ENCODE peak calls at places on chromosomes 5 and 9, in five cellular contexts. V, F, W, U and S are unnamed samples.

GRCh38 chr9:108477538-108478006 is 378.2 kb downstream of the ACTL7B start:
- DNase-seq in V (no peak), U (peak; percentile 44), F (no peak), W (no peak), S (no peak)

GRCh38 chr5:72067682-72068470 is 39.4 kb upstream of the MAP1B start:
- DNase-seq in V (no peak), U (peak; percentile 29), F (no peak), W (no peak), S (no peak)

GRCh38 chr5:36090033-36090432 is 23.4 kb upstream of the UGT3A2 start:
- DNase-seq in V (no peak), U (no peak), W (no peak), F (peak; percentile 56), S (peak; percentile 72)

GRCh38 chr5:25862276-25862675 is 1176.1 kb downstream of the CDH9 start:
- DNase-seq in U (no peak), W (no peak), V (no peak), F (peak; percentile 40), S (peak; percentile 10)

GRCh38 chr5:168881427-168882149 is 302.4 kb upstream of the PANK3 start:
- DNase-seq in W (no peak), V (no peak), F (peak; percentile 68), U (no peak), S (no peak)

GRCh38 chr9:24832307-24832706 is 286.6 kb upstream of the IZUMO3 start:
- DNase-seq in F (peak; percentile 25), V (no peak), U (no peak), W (no peak), S (peak; percentile 9)

GRCh38 chr5:79617539-79617938 is 5.3 kb downstream of the TENT2 start:
- DNase-seq in F (no peak), W (no peak), V (no peak), U (no peak), S (no peak)

GRCh38 chr9:86286278-86286677 is 3.9 kb upstream of the ISCA1 start:
- DNase-seq in V (no peak), W (no peak), U (no peak), F (no peak), S (no peak)

GRCh38 chr5:926416-927171 is 33.9 kb downstream of the TRIP13 start:
- DNase-seq in W (no peak), U (no peak), V (no peak), F (peak; percentile 56), S (no peak)

GRCh38 chr9:134627417-134628353 is 13.9 kb upstream of the COL5A1 start:
- DNase-seq in V (no peak), U (no peak), W (peak; percentile 79), F (peak; percentile 6), S (no peak)